ENCODE peak calls at places on chromosome 2, in six cellular contexts. One of them, this sample, is unnamed.

GRCh38 chr2:43230481-43230880 is 4.1 kb upstream of the ZFP36L2 start:
- DNase-seq in H1: no peak
- DNase-seq in K562: no peak
- DNase-seq in HCT116: no peak
- DNase-seq in GM12878: no peak
- DNase-seq in SK-N-SH: no peak
- DNase-seq in this sample: no peak

GRCh38 chr2:237577458-237577857 is 11.1 kb downstream of the PRLH start:
- DNase-seq in H1: no peak
- DNase-seq in GM12878: no peak
- DNase-seq in SK-N-SH: no peak
- DNase-seq in K562: no peak
- DNase-seq in HCT116: no peak
- DNase-seq in this sample: no peak

GRCh38 chr2:221514305-221515040 is 57.6 kb downstream of the EPHA4 start:
- DNase-seq in GM12878: no peak
- DNase-seq in SK-N-SH: no peak
- DNase-seq in H1: no peak
- DNase-seq in K562: no peak
- DNase-seq in HCT116: no peak
- DNase-seq in this sample: no peak

GRCh38 chr2:167258712-167259111 is 370.4 kb downstream of the XIRP2 start:
- DNase-seq in K562: no peak
- DNase-seq in GM12878: no peak
- DNase-seq in SK-N-SH: no peak
- DNase-seq in HCT116: no peak
- DNase-seq in H1: no peak
- DNase-seq in this sample: no peak

GRCh38 chr2:149348291-149348690 is 17.9 kb downstream of the LYPD6 start:
- DNase-seq in K562: no peak
- DNase-seq in SK-N-SH: no peak
- DNase-seq in GM12878: no peak
- DNase-seq in H1: no peak
- DNase-seq in HCT116: no peak
- DNase-seq in this sample: no peak

GRCh38 chr2:202375006-202375610 is 1.0 kb upstream of the BMPR2 start:
- DNase-seq in HCT116: no peak
- DNase-seq in K562: no peak
- DNase-seq in GM12878: no peak
- DNase-seq in SK-N-SH: peak
- DNase-seq in H1: peak
- DNase-seq in this sample: no peak

GRCh38 chr2:203815541-203815898 is 52.1 kb upstream of the CTLA4 start:
- DNase-seq in H1: no peak
- DNase-seq in HCT116: no peak
- DNase-seq in K562: no peak
- DNase-seq in SK-N-SH: no peak
- DNase-seq in GM12878: no peak
- DNase-seq in this sample: no peak

GRCh38 chr2:172783091-172783898 is 47.6 kb downstream of the RAPGEF4 start:
- DNase-seq in SK-N-SH: peak
- DNase-seq in HCT116: peak
- DNase-seq in H1: no peak
- DNase-seq in K562: no peak
- DNase-seq in GM12878: no peak
- DNase-seq in this sample: no peak

GRCh38 chr2:179443175-179443574 is 178.5 kb upstream of the SESTD1 start:
- DNase-seq in K562: no peak
- DNase-seq in SK-N-SH: no peak
- DNase-seq in HCT116: no peak
- DNase-seq in GM12878: no peak
- DNase-seq in H1: peak
- DNase-seq in this sample: no peak
- TF ChIP-seq SIN3A in K562: no peak
- TF ChIP-seq SIN3A in SK-N-SH: no peak
- TF ChIP-seq SIN3A in HCT116: no peak
- TF ChIP-seq SIN3A in GM12878: no peak
- TF ChIP-seq SIN3A in H1: no peak
- TF ChIP-seq SIN3A in this sample: no peak

GRCh38 chr2:100752628-100753333 is 67.2 kb upstream of the NPAS2 start:
- DNase-seq in GM12878: no peak
- DNase-seq in HCT116: no peak
- DNase-seq in H1: no peak
- DNase-seq in SK-N-SH: no peak
- DNase-seq in K562: no peak
- DNase-seq in this sample: no peak
- TF ChIP-seq SIN3A in GM12878: no peak
- TF ChIP-seq SIN3A in HCT116: peak
- TF ChIP-seq SIN3A in H1: no peak
- TF ChIP-seq SIN3A in SK-N-SH: no peak
- TF ChIP-seq SIN3A in K562: no peak
- TF ChIP-seq SIN3A in this sample: no peak

GRCh38 chr2:37984589-37984988 is 59.5 kb downstream of the RMDN2 start:
- DNase-seq in H1: no peak
- DNase-seq in K562: no peak
- DNase-seq in SK-N-SH: no peak
- DNase-seq in GM12878: no peak
- DNase-seq in HCT116: no peak
- DNase-seq in this sample: no peak
- TF ChIP-seq SIN3A in H1: no peak
- TF ChIP-seq SIN3A in K562: no peak
- TF ChIP-seq SIN3A in SK-N-SH: no peak
- TF ChIP-seq SIN3A in GM12878: no peak
- TF ChIP-seq SIN3A in HCT116: no peak
- TF ChIP-seq SIN3A in this sample: no peak

GRCh38 chr2:118309201-118310015 is 221.1 kb downstream of the INSIG2 start:
- DNase-seq in SK-N-SH: no peak
- DNase-seq in H1: no peak
- DNase-seq in HCT116: no peak
- DNase-seq in K562: no peak
- DNase-seq in GM12878: no peak
- DNase-seq in this sample: no peak
- TF ChIP-seq SIN3A in SK-N-SH: no peak
- TF ChIP-seq SIN3A in H1: no peak
- TF ChIP-seq SIN3A in HCT116: no peak
- TF ChIP-seq SIN3A in K562: no peak
- TF ChIP-seq SIN3A in GM12878: no peak
- TF ChIP-seq SIN3A in this sample: no peak

GRCh38 chr2:128307595-128307994 is 11.1 kb downstream of the HS6ST1 start:
- DNase-seq in H1: no peak
- DNase-seq in GM12878: no peak
- DNase-seq in SK-N-SH: no peak
- DNase-seq in K562: no peak
- DNase-seq in HCT116: no peak
- DNase-seq in this sample: no peak
- TF ChIP-seq SIN3A in H1: no peak
- TF ChIP-seq SIN3A in GM12878: no peak
- TF ChIP-seq SIN3A in SK-N-SH: no peak
- TF ChIP-seq SIN3A in K562: no peak
- TF ChIP-seq SIN3A in HCT116: no peak
- TF ChIP-seq SIN3A in this sample: no peak

GRCh38 chr2:69645026-69645425 is 1.5 kb upstream of the AAK1 start:
- DNase-seq in H1: no peak
- DNase-seq in K562: peak
- DNase-seq in GM12878: no peak
- DNase-seq in HCT116: no peak
- DNase-seq in SK-N-SH: no peak
- DNase-seq in this sample: no peak
- TF ChIP-seq SIN3A in H1: no peak
- TF ChIP-seq SIN3A in K562: no peak
- TF ChIP-seq SIN3A in GM12878: no peak
- TF ChIP-seq SIN3A in HCT116: no peak
- TF ChIP-seq SIN3A in SK-N-SH: no peak
- TF ChIP-seq SIN3A in this sample: no peak

GRCh38 chr2:130834091-130834922 is 2.4 kb upstream of the ARHGEF4 start:
- DNase-seq in SK-N-SH: no peak
- DNase-seq in K562: no peak
- DNase-seq in HCT116: no peak
- DNase-seq in GM12878: no peak
- DNase-seq in H1: no peak
- DNase-seq in this sample: no peak
- TF ChIP-seq SIN3A in SK-N-SH: no peak
- TF ChIP-seq SIN3A in K562: no peak
- TF ChIP-seq SIN3A in HCT116: no peak
- TF ChIP-seq SIN3A in GM12878: no peak
- TF ChIP-seq SIN3A in H1: no peak
- TF ChIP-seq SIN3A in this sample: no peak

DNA sequence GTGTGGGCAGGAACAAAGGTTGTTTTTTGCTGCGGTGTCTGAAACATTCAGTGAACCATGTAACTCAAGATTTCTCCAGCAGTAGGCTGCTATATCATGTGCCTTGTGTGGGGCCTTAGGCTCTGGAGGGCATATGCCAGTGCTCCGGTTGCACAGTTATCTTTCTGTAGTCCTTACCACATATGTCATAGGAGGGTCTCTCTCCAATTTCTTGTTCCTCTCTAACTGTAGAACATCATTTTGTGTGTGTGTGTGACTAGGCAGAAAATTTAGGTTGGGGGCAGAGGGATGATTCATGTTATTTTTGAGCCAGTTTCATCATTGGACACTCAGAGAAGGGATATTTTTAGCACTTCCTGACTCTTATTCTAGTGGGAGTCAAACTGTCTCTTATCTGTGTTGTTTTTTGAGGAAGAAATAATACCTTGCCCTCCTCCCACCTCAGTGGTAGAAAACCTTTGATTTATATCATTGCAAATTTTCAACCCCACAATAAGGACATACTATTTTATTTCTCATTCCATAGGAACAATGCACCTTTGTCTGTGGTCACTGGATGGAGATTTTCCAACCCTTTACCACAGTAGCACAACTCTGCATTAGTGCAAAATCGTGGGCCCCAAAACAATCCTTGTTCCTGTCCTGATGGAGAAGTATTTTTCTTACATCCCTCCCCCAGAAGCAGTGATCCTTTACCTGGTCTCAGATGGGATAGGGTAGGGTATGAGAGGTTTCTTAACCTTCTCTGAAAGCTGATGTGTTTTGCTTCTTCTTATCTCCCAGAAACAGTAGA is 113.9 kb downstream of the CCDC74A start:
- DNase-seq in H1: no peak
- DNase-seq in GM12878: no peak
- DNase-seq in K562: peak
- DNase-seq in HCT116: no peak
- DNase-seq in SK-N-SH: no peak
- DNase-seq in this sample: no peak
- TF ChIP-seq SIN3A in H1: no peak
- TF ChIP-seq SIN3A in GM12878: no peak
- TF ChIP-seq SIN3A in K562: no peak
- TF ChIP-seq SIN3A in HCT116: no peak
- TF ChIP-seq SIN3A in SK-N-SH: no peak
- TF ChIP-seq SIN3A in this sample: no peak

DNA sequence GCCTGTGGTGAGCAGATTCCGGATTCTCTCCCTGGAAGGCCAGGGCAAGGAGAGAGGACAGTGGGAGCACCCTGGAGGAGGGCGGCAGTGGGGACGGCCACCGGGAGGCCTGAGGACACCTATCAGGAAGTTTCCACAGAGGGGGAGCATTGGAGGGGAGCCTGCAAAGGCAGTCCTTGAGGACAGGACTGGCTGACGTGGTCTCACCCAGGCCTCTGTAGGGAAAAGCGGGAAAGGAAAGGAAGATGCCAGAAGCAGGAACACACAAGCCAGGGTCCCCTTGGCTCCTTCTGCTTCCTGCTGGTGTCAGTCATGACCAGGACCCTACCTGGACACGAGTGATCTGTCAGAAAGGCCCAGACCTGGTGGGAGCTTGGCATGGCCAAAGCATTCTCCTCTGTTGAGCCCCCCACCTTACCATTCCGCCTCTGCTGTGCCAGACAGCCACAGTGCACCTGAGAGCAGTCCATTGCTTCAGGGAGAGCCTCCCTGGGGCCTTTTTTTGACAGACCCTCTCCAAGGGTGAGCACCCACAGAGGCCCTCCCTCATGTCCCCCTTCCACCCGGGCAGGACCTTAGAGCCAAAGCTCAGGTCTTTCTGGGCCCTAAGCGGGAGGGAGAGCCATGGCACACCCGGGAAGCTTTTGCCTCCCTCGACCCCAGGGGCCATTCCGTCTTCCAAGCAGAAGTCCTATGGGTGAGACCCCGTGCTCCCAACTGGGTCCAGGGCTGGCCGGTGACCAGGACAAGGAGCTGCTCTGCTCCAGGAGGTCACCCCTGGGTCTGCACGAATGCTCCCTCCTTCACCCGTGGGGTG is 333.1 kb downstream of the DYSF start:
- DNase-seq in GM12878: no peak
- DNase-seq in HCT116: no peak
- DNase-seq in SK-N-SH: no peak
- DNase-seq in H1: peak
- DNase-seq in K562: no peak
- DNase-seq in this sample: no peak
- TF ChIP-seq SIN3A in GM12878: no peak
- TF ChIP-seq SIN3A in HCT116: no peak
- TF ChIP-seq SIN3A in SK-N-SH: no peak
- TF ChIP-seq SIN3A in H1: no peak
- TF ChIP-seq SIN3A in K562: no peak
- TF ChIP-seq SIN3A in this sample: no peak